ENCODE peak calls at places on chromosomes 3 and 15, in six cellular contexts. H, B, P, J, X and Z are unnamed samples. For H4K20me1, the result is how much of the 10 kb centered on the place peaks cover.

GRCh38 chr3:126014252-126014651 is 45.3 kb downstream of the ROPN1B start:
- DNase-seq in H (no peak), B (peak), P (peak), J (no peak), X (peak), Z (peak)

GRCh38 chr3:174125267-174125844 is 727.8 kb downstream of the NLGN1 start:
- DNase-seq in H (peak), B (peak), P (peak), J (peak), X (peak), Z (peak)

GRCh38 chr3:48692551-48692950 is 6.8 kb upstream of the NCKIPSD start:
- DNase-seq in H (no peak), B (no peak), P (no peak), J (no peak), X (peak), Z (peak)

GRCh38 chr3:107668963-107669362 is 146.2 kb downstream of the BBX start:
- DNase-seq in H (no peak), B (peak), P (no peak), J (no peak), X (no peak), Z (no peak)

GRCh38 chr3:17302774-17303173 is 418.0 kb downstream of the PLCL2 start:
- DNase-seq in H (no peak), B (peak), P (no peak), J (no peak), X (peak), Z (no peak)

GRCh38 chr15:75597667-75598341 is 18.7 kb upstream of the PTPN9 start:
- DNase-seq in H (peak), B (peak), P (peak), J (no peak), X (no peak), Z (no peak)

GRCh38 chr3:48966876-48967361 is 23.1 kb upstream of the P4HTM start:
- DNase-seq in H (no peak), B (peak), P (no peak), J (no peak), X (no peak), Z (peak)

GRCh38 chr3:39980021-39980420 is 170.6 kb downstream of the MYRIP start:
- DNase-seq in H (no peak), B (no peak), P (no peak), J (no peak), X (no peak), Z (no peak)

GRCh38 chr3:33440578-33441321 is 545 bp upstream of the UBP1 start:
- DNase-seq in H (peak), B (peak), P (peak), J (peak), X (peak), Z (peak)

DNA sequence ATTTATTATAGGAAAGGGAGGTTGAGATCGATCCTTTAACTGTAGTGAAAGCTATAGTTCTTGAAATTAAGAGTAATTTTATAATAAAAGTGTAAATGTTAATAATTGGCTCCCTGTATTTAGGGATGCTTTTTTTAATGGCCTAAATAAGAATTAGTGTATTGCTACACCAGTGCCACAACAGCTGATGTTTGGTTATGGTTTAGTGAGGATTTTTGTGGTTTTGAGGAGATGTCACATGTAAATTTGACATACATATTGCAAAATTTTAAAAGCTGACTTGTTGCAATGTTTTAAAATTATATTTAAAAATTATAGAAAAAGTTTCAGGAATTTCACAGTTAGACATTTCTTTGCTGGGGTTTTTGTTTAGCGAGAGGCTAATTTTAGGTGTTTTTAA is 3.9 kb downstream of the TSC22D2 start:
- DNase-seq in H (no peak), B (peak), P (no peak), J (no peak), X (peak), Z (no peak)
- H4K20me1 ChIP-seq in H (under half), B (under half), P (under half), J (under half), X (half or more), Z (under half)

DNA sequence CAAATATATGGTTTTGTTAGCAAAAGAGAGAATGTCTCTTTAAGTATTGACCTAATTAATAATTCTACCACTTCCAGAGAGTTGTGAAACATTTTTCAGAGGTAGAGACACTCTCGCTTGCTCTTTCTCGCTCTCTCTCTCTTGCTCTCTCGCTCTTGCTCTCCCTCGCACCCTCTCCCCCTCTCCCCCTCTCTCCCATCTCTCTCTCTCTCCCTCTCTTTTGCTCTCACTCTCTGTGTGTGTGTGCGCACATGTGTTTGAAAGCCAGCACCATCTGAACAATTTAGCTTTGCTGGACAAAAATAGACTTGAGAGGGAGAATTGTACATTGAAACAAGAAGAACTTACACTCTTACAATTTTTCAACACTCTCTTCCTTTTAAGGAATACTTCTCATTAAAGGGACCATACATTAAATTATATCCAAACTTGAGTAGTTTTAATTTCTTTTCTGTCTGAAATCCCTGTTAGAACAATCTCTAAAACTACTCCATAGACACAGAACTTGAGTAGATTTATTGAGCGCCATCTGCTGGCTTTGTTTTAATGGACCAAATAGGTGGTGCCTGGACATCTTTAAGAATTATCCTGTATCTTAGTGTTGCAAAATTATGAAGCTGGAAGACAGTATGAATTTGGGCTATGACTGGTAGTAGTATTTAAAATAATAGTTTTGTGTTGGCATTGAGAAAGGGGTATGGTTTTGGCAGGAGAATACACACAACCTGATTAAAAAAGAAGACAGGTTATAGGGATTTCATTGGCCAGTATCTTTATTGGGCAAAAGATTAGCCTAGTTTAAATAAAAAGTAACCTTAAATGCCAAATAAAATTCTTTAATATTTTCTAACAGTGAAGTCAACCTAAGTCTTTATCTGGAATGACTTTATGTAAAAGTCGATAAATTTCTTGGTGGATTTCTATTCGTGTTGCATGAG is 124.6 kb downstream of the AKAP13 start:
- DNase-seq in H (peak), B (peak), P (no peak), J (peak), X (peak), Z (peak)
- H4K20me1 ChIP-seq in H (under half), B (under half), P (under half), J (under half), X (under half), Z (under half)

GRCh38 chr3:66910721-66911120 is 87.4 kb upstream of the KBTBD8 start:
- DNase-seq in H (no peak), B (no peak), P (no peak), J (no peak), X (no peak), Z (no peak)

GRCh38 chr3:66904336-66904735 is 93.8 kb upstream of the KBTBD8 start:
- DNase-seq in H (no peak), B (no peak), P (no peak), J (no peak), X (no peak), Z (no peak)

DNA sequence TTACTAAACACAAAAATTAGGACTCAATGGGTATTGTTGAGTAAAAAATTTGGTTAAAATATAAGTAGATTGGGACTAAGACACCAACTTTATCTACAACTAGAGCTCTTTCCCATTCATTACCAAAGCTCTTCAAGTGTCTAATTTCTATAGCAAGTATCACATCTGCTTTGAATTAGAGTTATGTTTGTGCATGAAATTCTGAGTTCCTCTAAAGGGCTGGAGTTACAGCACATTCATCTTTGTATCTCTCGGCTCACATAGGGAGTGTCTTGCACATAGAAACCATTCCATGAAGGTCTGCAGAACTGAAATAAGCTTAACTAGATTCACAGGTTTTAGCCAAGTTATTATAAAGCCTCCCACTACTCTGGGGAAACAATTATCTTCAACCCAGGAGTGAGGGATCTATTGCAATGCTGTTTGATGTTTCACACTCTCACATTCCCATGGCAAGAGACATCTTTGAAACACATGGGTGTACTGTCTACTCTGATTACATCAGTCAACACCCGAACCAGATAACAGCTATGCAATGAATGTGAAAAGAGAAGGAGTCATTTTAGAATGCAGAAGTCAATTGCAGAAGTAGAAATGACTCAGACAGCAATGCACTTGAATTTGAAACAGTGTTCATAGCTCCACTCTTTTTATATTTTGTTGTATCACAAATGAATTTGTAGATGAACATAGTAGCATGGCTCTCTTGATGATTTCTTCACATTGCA is 93.1 kb upstream of the KBTBD8 start:
- DNase-seq in H (no peak), B (no peak), P (no peak), J (no peak), X (peak), Z (no peak)
- H4K20me1 ChIP-seq in H (under half), B (under half), P (under half), J (under half), X (under half), Z (under half)

GRCh38 chr3:171744055-171744741 is 66.1 kb downstream of the PLD1 start:
- DNase-seq in H (no peak), B (no peak), P (no peak), J (no peak), X (no peak), Z (no peak)
- H4K20me1 ChIP-seq in H (under half), B (under half), P (under half), J (under half), X (under half), Z (under half)

GRCh38 chr15:98838387-98839259 is 169.0 kb downstream of the PGPEP1L start:
- DNase-seq in H (no peak), B (no peak), P (no peak), J (no peak), X (no peak), Z (no peak)
- H4K20me1 ChIP-seq in H (half or more), B (under half), P (under half), J (under half), X (under half), Z (under half)

GRCh38 chr3:189570916-189571315 is 60.3 kb upstream of the TP63 start:
- DNase-seq in H (no peak), B (no peak), P (no peak), J (no peak), X (no peak), Z (no peak)

GRCh38 chr3:189568931-189569330 is 62.3 kb upstream of the TP63 start:
- DNase-seq in H (no peak), B (no peak), P (no peak), J (no peak), X (no peak), Z (no peak)

GRCh38 chr3:189573004-189573403 is 58.2 kb upstream of the TP63 start:
- DNase-seq in H (no peak), B (peak), P (no peak), J (no peak), X (no peak), Z (no peak)

GRCh38 chr3:189569473-189569872 is 61.7 kb upstream of the TP63 start:
- DNase-seq in H (no peak), B (no peak), P (no peak), J (no peak), X (no peak), Z (no peak)

DNA sequence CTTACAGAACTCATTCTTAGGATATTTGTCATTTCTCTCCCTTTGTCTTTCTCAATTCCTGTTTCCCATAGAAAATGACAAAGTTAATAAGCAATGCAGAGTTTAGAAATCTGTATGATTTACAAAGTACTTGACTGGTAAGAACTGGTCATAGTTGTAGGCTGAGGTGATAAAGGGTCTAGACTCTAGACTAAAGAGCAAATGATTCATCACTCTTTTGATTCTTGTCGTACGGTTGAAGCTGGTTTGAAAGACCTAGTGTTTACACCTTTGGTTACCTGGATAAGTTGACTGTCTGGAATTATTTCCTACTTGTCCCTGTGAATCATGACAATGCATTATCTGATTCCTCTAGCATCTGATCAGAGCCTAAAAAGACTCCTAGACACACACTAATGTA is 58.9 kb upstream of the TP63 start:
- DNase-seq in H (no peak), B (peak), P (no peak), J (no peak), X (no peak), Z (peak)
- H4K20me1 ChIP-seq in H (under half), B (under half), P (under half), J (under half), X (under half), Z (under half)

DNA sequence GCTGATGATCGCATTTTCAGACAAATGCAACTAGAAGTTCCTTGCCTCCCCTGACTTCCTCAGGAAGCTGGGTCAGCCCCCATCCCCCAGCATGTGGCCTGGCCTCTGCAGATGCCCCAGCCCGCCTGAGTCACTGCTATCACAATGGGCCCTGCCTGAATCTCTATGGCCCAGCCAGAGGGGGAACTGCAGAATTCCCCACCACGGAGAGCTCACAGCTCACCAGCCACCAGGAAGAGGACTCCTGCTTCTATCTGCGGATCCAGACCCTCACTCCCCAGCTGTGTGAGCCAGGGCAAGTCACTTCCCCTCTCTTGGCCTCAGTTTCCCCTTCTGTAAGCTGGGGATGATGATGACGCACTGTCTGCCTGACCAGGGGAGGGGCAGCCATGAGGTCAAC is 6.9 kb downstream of the PLXND1 start:
- DNase-seq in H (peak), B (peak), P (peak), J (no peak), X (peak), Z (no peak)
- H4K20me1 ChIP-seq in H (under half), B (under half), P (under half), J (under half), X (under half), Z (under half)

DNA sequence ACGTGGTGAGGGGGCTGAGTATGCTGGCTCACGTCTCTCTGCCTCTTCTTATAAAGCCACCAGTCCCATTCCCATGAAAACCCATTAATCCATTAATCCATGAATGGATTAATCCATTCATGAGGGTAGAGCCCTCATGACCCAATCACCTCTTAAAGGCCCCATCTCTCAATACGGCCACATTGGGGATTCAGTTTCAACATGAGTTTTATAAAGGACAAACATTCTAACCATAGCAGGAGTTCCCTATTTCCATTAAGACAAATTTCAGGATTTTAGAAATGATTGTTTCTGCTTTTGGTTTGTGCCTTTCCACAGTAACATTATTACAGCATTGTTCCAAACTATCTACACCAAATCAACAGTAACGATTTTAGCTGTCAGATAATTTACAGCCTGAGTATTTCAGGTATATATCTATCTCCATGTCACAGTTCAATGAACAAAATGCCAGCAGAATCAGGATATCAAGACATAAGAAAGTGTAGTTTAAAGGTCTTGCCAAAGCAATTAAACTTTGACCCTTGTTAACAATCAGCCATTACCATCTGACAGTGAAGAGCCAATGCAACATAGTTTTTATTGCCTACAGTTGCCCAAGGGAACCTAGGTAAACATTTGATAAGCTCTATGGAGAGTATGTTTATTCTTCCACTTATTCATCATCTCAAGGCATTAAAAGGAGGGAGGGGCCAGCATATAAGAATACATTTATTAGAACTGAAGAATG is 3.8 kb downstream of the TSPAN3 start:
- DNase-seq in H (no peak), B (peak), P (no peak), J (no peak), X (peak), Z (peak)
- H4K20me1 ChIP-seq in H (under half), B (under half), P (under half), J (under half), X (under half), Z (under half)

GRCh38 chr15:69686626-69687025 is 234.0 kb downstream of the RPLP1 start:
- DNase-seq in H (no peak), B (no peak), P (no peak), J (no peak), X (no peak), Z (no peak)
- H4K20me1 ChIP-seq in H (under half), B (under half), P (under half), J (under half), X (under half), Z (under half)

DNA sequence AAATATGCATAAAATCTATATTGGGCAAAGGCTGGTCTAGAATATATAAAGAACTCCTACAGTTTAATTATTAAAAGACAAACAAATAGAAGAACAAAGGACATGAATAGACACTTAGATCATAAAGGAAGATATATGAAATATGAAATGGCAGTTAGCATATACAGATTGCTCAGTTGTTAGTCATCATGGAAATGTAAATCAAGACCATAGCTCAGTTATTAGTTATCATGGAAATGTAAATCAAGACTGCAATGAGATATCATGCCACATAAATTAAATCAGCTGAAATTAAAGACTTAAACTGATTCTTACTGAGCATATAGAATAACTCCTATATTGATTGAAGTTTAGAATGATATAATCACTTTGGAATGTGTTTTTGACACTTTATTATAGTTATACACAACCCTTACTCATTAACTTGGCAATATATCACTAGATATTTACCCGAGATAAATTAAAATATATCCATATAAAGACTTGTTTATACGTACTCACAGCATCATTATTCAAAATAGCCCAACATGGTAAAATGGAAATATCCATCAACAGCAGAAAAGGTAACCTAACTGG is 45.2 kb upstream of the GOLGA8B start:
- DNase-seq in H (no peak), B (no peak), P (no peak), J (no peak), X (peak), Z (peak)
- H4K20me1 ChIP-seq in H (under half), B (under half), P (under half), J (under half), X (under half), Z (under half)